ENCODE peak calls at places on chromosomes 11 and 22, in four cellular contexts. W, S, F and B are unnamed samples.
A peak's percentile ranks its signal among the peaks of the same experiment; 100 is the strongest.

GRCh38 chr11:102572537-102573220 is 42.1 kb upstream of the MMP7 start:
- DNase-seq in F (no peak), W (no peak), S (peak; percentile 7), B (no peak)

GRCh38 chr22:20175597-20175900 is 24.7 kb upstream of the CCDC188 start:
- DNase-seq in S (peak; percentile 24), W (no peak), F (no peak), B (no peak)

GRCh38 chr11:12762696-12763324 is 88.6 kb downstream of the TEAD1 start:
- DNase-seq in W (no peak), S (no peak), F (no peak), B (no peak)

GRCh38 chr22:39185601-39186012 is 33.1 kb upstream of the CBX7 start:
- DNase-seq in F (peak; percentile 39), S (peak; percentile 49), W (peak; percentile 81), B (no peak)

GRCh38 chr11:27694992-27695391 is 5.3 kb downstream of the BDNF start:
- DNase-seq in F (no peak), S (no peak), W (no peak), B (no peak)

GRCh38 chr11:2663506-2663905 is 36.3 kb downstream of the KCNQ1OT1 start:
- DNase-seq in F (no peak), S (no peak), W (no peak), B (no peak)

GRCh38 chr11:10900686-10901415 is 43.0 kb upstream of the ZBED5 start:
- DNase-seq in F (no peak), W (no peak), S (peak; percentile 57), B (no peak)

GRCh38 chr11:96948066-96948465 is 558.3 kb downstream of the JRKL start:
- DNase-seq in S (no peak), W (no peak), F (no peak), B (no peak)

GRCh38 chr11:92211576-92212167 is 12.9 kb upstream of the FAT3 start:
- DNase-seq in W (no peak), S (peak; percentile 33), F (peak; percentile 13), B (peak; percentile 82)

GRCh38 chr11:19766206-19766605 is 53.6 kb downstream of the NAV2 start:
- DNase-seq in F (no peak), W (no peak), S (peak; percentile 41), B (no peak)

GRCh38 chr11:104206936-104207335 is 43.0 kb upstream of the PDGFD start:
- DNase-seq in W (no peak), F (no peak), S (no peak), B (no peak)

GRCh38 chr22:29314537-29315285 is 786 bp downstream of the RASL10A start:
- DNase-seq in F (no peak), W (peak; percentile 73), S (no peak), B (no peak)

GRCh38 chr22:29313126-29314071 is 2.1 kb downstream of the RASL10A start:
- DNase-seq in S (no peak), W (peak; percentile 79), F (no peak), B (no peak)

GRCh38 chr22:29314074-29314473 is 1.4 kb downstream of the RASL10A start:
- DNase-seq in F (no peak), S (no peak), W (no peak), B (peak; percentile 34)

GRCh38 chr22:29316429-29316828 is 932 bp upstream of the RASL10A start:
- DNase-seq in F (no peak), S (no peak), W (peak; percentile 64), B (no peak)

DNA sequence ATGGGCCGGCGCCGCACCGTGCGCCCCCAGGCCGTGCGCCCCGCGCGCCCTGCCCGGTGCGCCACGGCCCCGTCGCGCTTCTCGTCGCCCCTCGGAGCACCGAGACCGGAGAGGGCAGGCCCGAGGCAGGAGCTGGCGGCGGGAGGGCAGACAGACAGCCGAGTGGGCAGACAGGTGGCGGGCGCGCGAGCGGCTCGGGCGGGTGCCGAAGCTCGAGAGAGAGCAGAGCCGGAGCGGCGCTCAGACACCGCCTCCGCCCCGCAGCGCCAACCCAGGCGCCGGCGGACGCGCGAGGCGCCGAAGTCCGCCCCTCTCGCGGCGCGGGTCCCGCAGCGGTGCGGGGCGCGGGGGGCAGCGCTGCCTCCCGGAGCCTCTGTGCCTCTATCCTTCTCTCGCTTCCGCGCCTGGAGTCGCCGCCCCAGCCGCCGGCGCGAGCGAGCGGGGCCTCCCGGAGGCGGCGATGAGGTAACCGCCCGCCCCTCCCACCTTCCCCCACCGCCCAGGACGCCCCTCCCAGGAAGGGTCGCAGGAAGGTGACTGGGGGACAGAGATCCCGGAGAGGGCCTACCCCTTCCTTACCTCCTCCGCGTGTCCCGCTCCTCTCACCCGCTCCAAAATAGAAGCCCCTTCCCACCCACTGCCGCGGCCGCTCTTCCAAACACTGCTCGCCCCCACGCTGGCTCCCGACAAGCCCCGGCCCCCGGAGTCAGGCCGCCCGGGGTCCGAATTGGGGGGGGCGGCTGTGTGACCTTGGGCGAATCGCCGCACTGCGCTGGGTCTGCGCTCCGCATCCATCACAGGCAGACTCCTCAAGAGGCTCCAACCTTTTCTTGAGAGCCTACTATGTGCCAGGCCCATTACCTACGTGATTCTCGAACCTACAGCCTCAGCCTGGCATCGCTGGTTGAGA is at the start of gene RASL10A:
- DNase-seq in F (no peak), W (peak; percentile 71), S (no peak), B (peak; percentile 38)
- H3K4me3 ChIP-seq in F (no peak within 1 kb of the TSS), W (peak within 1 kb of the TSS; percentile 13), S (peak within 1 kb of the TSS; percentile 12), B (peak within 1 kb of the TSS; percentile 36)

DNA sequence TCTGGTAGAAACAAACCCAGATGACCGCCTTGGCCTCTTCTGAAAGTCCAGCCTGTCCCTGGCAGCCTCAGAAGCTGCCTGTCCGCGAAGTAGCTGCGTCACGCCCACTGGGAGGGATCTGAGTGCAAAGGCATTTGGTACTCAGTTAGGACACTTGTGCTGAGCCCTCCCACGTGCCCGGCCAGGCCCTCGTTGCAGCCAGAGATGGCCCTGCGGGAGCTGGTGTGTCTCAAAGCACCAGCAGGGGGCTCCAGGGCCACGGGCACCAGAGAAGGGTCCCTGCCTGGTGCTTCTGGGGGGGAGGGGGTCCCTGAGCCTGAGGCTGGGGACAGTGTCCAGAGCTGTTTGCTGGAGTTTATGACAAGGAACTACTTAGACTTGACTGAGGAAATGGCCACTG is 5.8 kb downstream of the SELENOO start:
- DNase-seq in W (no peak), S (peak; percentile 26), F (no peak), B (no peak)
- H3K36me3 ChIP-seq in W (peaks cover 2% of the 10 kb centered on the region), S (peaks cover 36% of the 10 kb centered on the region), F (peaks cover 7% of the 10 kb centered on the region), B (no peaks in the 10 kb centered on the region)

GRCh38 chr11:69286358-69287327 is 7.3 kb upstream of the MYEOV start:
- DNase-seq in S (no peak), F (peak; percentile 54), W (no peak), B (no peak)

GRCh38 chr11:69285091-69285490 is 8.9 kb upstream of the MYEOV start:
- DNase-seq in S (no peak), F (no peak), W (no peak), B (no peak)

GRCh38 chr11:69283446-69283845 is 10.5 kb upstream of the MYEOV start:
- DNase-seq in F (no peak), W (no peak), S (no peak), B (no peak)

GRCh38 chr11:69285766-69286165 is 8.2 kb upstream of the MYEOV start:
- DNase-seq in W (no peak), F (no peak), S (no peak), B (no peak)

GRCh38 chr11:69284081-69284511 is 9.9 kb upstream of the MYEOV start:
- DNase-seq in S (no peak), F (no peak), W (no peak), B (peak; percentile 32)
- H3K4me3 ChIP-seq in S (no peak overlapping the region), F (no peak overlapping the region), W (no peak overlapping the region), B (no peak overlapping the region)

GRCh38 chr11:60848714-60849151 is 6.8 kb downstream of the CCDC86 start:
- DNase-seq in S (no peak), W (no peak), F (no peak), B (no peak)
- H3K36me3 ChIP-seq in S (peaks cover 34% of the 10 kb centered on the region), W (peaks cover 6% of the 10 kb centered on the region), F (peaks cover 4% of the 10 kb centered on the region), B (peaks cover 4% of the 10 kb centered on the region)

DNA sequence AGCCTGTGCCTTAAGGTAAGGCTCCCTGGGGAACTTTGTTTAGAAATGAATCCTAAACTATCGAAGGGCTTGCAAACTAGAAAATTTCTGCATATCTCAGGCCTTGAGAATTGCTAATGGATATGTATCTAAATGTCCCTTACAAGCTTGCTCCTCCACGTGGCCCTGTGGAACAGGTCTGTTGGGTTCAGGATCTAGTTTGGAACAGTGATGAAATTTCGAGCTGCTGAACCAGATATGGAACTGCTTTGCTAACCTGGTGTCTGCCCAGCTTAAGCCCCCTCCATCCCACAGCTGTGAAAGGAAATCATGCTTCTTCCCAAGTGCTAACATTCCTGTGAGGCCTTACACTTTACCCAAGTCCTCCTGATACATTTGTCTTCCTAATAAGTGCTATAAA is 11.6 kb downstream of the SREBF2 start:
- DNase-seq in W (no peak), S (no peak), F (peak; percentile 74), B (peak; percentile 88)
- H3K4me3 ChIP-seq in W (no peak overlapping the region), S (no peak overlapping the region), F (no peak overlapping the region), B (no peak overlapping the region)

GRCh38 chr22:21800552-21801303 is 65.1 kb upstream of the YPEL1 start:
- DNase-seq in F (no peak), S (no peak), W (no peak), B (no peak)
- H3K36me3 ChIP-seq in F (peaks cover 23% of the 10 kb centered on the region), S (peaks cover 43% of the 10 kb centered on the region), W (peaks cover 2% of the 10 kb centered on the region), B (peaks cover 2% of the 10 kb centered on the region)

GRCh38 chr11:134521452-134522289 is 109.6 kb upstream of the B3GAT1 start:
- DNase-seq in W (no peak), S (no peak), F (no peak), B (no peak)

GRCh38 chr11:134524876-134525845 is 113.1 kb upstream of the B3GAT1 start:
- DNase-seq in F (no peak), S (no peak), W (peak; percentile 42), B (peak; percentile 19)

GRCh38 chr11:134521001-134521400 is 109.0 kb upstream of the B3GAT1 start:
- DNase-seq in F (no peak), W (peak; percentile 10), S (no peak), B (no peak)

GRCh38 chr11:134522782-134523570 is 110.9 kb upstream of the B3GAT1 start:
- DNase-seq in W (peak; percentile 59), S (no peak), F (no peak), B (no peak)

DNA sequence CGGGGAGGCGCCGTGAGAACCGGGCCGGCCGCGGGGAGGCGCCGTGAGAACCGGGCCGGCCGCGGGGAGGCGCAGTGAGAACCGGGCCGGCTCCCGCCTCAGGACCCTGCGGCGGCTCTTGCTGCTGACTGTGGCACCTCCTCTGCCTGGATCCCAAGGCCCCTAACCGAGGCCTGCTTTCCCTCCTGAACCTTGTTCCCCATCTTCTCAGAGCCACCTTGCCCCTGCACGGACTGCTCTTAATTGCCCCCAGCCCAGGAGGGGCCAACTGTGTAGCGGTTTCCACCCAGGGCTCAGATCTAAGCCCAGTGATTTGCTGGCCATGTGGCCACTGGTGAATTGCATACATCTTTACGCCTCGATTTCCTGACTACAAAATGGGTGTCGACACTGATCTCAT is 112.2 kb upstream of the B3GAT1 start:
- DNase-seq in F (no peak), S (no peak), W (peak; percentile 34), B (no peak)
- H3K4me3 ChIP-seq in F (no peak overlapping the region), S (no peak overlapping the region), W (no peak overlapping the region), B (no peak overlapping the region)